ENCODE peak calls at places on chromosomes 4 and X, in ten cellular contexts. N is bronchial epithelial cell, Q is omental fat pad, H is activated B cell treated with CpG ODN at 0.5 μM for 24 hours, A is ovary, X is left ventricle myocardium inferior, D is upper lobe of right lung, P is D721Med, U is activated T-cell treated with anti-CD3 and anti-CD28 coated beads for 1 hour, B is sigmoid colon. F is an unnamed sample.

GRCh38 chr4:139889194-139889762 is 223.7 kb downstream of the MGST2 start:
- DNase-seq in N (peak), Q (no peak), H (no peak), A (no peak), X (no peak), D (no peak), P (no peak), U (no peak), B (no peak), F (no peak)

GRCh38 chrX:48478806-48479205 is 2.8 kb downstream of the FTSJ1 start:
- DNase-seq in N (no peak), Q (no peak), H (no peak), A (no peak), X (no peak), D (no peak), P (no peak), U (no peak), B (no peak), F (no peak)

GRCh38 chrX:136271300-136271699 is 20.1 kb upstream of the MAP7D3 start:
- DNase-seq in N (no peak), Q (no peak), H (no peak), A (no peak), X (no peak), D (no peak), P (no peak), U (no peak), B (no peak), F (no peak)

GRCh38 chr4:54940996-54941395 is 184.4 kb downstream of the KDR start:
- DNase-seq in N (no peak), Q (no peak), H (no peak), A (no peak), X (no peak), D (no peak), P (no peak), U (no peak), B (no peak), F (no peak)

GRCh38 chr4:75605928-75606327 is 24.4 kb downstream of the CDKL2 start:
- DNase-seq in N (no peak), Q (no peak), H (no peak), A (no peak), X (no peak), D (no peak), P (no peak), U (no peak), B (no peak), F (no peak)

GRCh38 chr4:183284965-183285364 is 35.1 kb downstream of the CLDN22 start:
- DNase-seq in N (no peak), Q (no peak), H (no peak), A (no peak), X (no peak), D (no peak), P (no peak), U (no peak), B (no peak), F (no peak)

GRCh38 chr4:184821242-184821641 is 4.5 kb downstream of the ACSL1 start:
- DNase-seq in N (no peak), Q (no peak), H (no peak), A (no peak), X (no peak), D (no peak), P (no peak), U (no peak), B (no peak), F (no peak)

GRCh38 chr4:109816082-109816442 is 500 bp downstream of the GAR1 start:
- DNase-seq in N (no peak), Q (no peak), H (no peak), A (peak), X (no peak), D (peak), P (no peak), U (peak), B (no peak), F (no peak)

GRCh38 chr4:186760576-186760975 is 36.9 kb upstream of the FAT1 start:
- DNase-seq in N (peak), Q (no peak), H (no peak), A (no peak), X (no peak), D (no peak), P (no peak), U (no peak), B (no peak), F (no peak)

GRCh38 chrX:3501833-3502535 is 155.5 kb upstream of the MXRA5 start:
- DNase-seq in N (peak), Q (no peak), H (no peak), A (no peak), X (peak), D (no peak), P (no peak), U (no peak), B (no peak), F (no peak)

GRCh38 chrX:39853417-39853816 is 244.3 kb downstream of the BCOR start:
- DNase-seq in N (no peak), Q (no peak), H (no peak), A (no peak), X (no peak), D (no peak), P (no peak), U (no peak), B (no peak), F (no peak)

GRCh38 chr4:48078862-48079655 is 55.0 kb downstream of the TXK start:
- DNase-seq in N (no peak), Q (no peak), H (no peak), A (no peak), X (no peak), D (no peak), P (no peak), U (no peak), B (no peak), F (no peak)

GRCh38 chr4:169070895-169071218 is 60.8 kb upstream of the CBR4 start:
- DNase-seq in N (peak), Q (no peak), H (no peak), A (no peak), X (no peak), D (no peak), P (no peak), U (no peak), B (no peak), F (no peak)

GRCh38 chr4:3250956-3251690 is 2.2 kb downstream of the MSANTD1 start:
- DNase-seq in N (no peak), Q (no peak), H (no peak), A (no peak), X (peak), D (peak), P (no peak), U (no peak), B (peak), F (no peak)

GRCh38 chr4:141913928-141914327 is 277.5 kb downstream of the IL15 start:
- DNase-seq in N (peak), Q (no peak), H (no peak), A (no peak), X (no peak), D (no peak), P (no peak), U (no peak), B (no peak), F (no peak)

GRCh38 chr4:81628489-81628888 is 156.8 kb upstream of the RASGEF1B start:
- DNase-seq in N (no peak), Q (no peak), H (no peak), A (no peak), X (no peak), D (no peak), P (no peak), U (no peak), B (no peak), F (no peak)

GRCh38 chr4:92519727-92520126 is 216.0 kb downstream of the GRID2 start:
- DNase-seq in N (no peak), Q (no peak), H (no peak), A (no peak), X (no peak), D (no peak), P (no peak), U (no peak), B (no peak), F (no peak)

GRCh38 chr4:150140774-150141400 is 62.6 kb downstream of the DCLK2 start:
- DNase-seq in N (peak), Q (no peak), H (no peak), A (no peak), X (no peak), D (no peak), P (no peak), U (no peak), B (no peak), F (no peak)

GRCh38 chrX:129653985-129654651 is 638 bp downstream of the APLN start:
- DNase-seq in N (no peak), Q (no peak), H (no peak), A (no peak), X (peak), D (no peak), P (no peak), U (no peak), B (no peak), F (peak)

GRCh38 chr4:154719087-154719486 is 24.7 kb upstream of the LRAT start:
- DNase-seq in N (peak), Q (no peak), H (no peak), A (no peak), X (no peak), D (no peak), P (no peak), U (no peak), B (no peak), F (no peak)

GRCh38 chr4:86302242-86302641 is 57.6 kb downstream of the MAPK10 start:
- DNase-seq in N (peak), Q (no peak), H (no peak), A (peak), X (no peak), D (no peak), P (no peak), U (no peak), B (peak), F (no peak)

GRCh38 chrX:44043496-44043895 is 70.3 kb upstream of the NDP start:
- DNase-seq in N (peak), Q (no peak), H (no peak), A (no peak), X (no peak), D (no peak), P (no peak), U (no peak), B (no peak), F (no peak)

GRCh38 chrX:29470029-29470428 is 745.3 kb upstream of the MAGEB2 start:
- DNase-seq in N (peak), Q (no peak), H (no peak), A (no peak), X (no peak), D (no peak), P (no peak), U (no peak), B (no peak), F (no peak)

GRCh38 chrX:40176256-40176978 is 78.7 kb upstream of the BCOR start:
- DNase-seq in N (no peak), Q (no peak), H (peak), A (peak), X (peak), D (peak), P (no peak), U (peak), B (peak), F (no peak)

GRCh38 chr4:62544428-62544827 is 1344.3 kb downstream of the ADGRL3 start:
- DNase-seq in N (peak), Q (no peak), H (no peak), A (no peak), X (no peak), D (no peak), P (no peak), U (no peak), B (no peak), F (no peak)

GRCh38 chr4:26557164-26557563 is 26.7 kb upstream of the TBC1D19 start:
- DNase-seq in N (peak), Q (no peak), H (no peak), A (no peak), X (no peak), D (no peak), P (no peak), U (no peak), B (no peak), F (no peak)

F was measured in ascending aorta.